ENCODE peak calls at places on chromosome 2, in eight cellular contexts. H is HepG2, U is GM12891, G is sigmoid colon, O is SK-N-SH, K is prostate gland, L is H1, D is Panc1. R is an unnamed sample.

GRCh38 chr2:140311905-140312304 is 1531.7 kb upstream of the NXPH2 start:
- DNase-seq in D (no peak), L (no peak), O (no peak), K (no peak), H (no peak), G (no peak), U (no peak), R (no peak)

GRCh38 chr2:19378939-19379338 is 20.5 kb upstream of the OSR1 start:
- DNase-seq in G (no peak), U (no peak), K (no peak), O (no peak), D (no peak), L (no peak), H (no peak), R (no peak)

GRCh38 chr2:224027070-224027469 is 12.0 kb downstream of the SERPINE2 start:
- DNase-seq in K (no peak), G (no peak), L (peak), D (no peak), H (no peak), U (no peak), O (no peak), R (no peak)

GRCh38 chr2:110116033-110116710 is 550 bp upstream of the MALL start:
- DNase-seq in L (peak), K (no peak), O (peak), D (no peak), H (no peak), G (no peak), U (no peak), R (no peak)

GRCh38 chr2:52064234-52064633 is 1032.3 kb upstream of the NRXN1 start:
- DNase-seq in L (no peak), D (no peak), G (no peak), O (no peak), U (no peak), H (no peak), K (no peak), R (no peak)

GRCh38 chr2:172173307-172173706 is 70.6 kb upstream of the DLX2 start:
- DNase-seq in G (no peak), L (no peak), U (no peak), O (no peak), H (no peak), K (no peak), D (no peak), R (no peak)

GRCh38 chr2:28274911-28275685 is 117.6 kb upstream of the FOSL2 start:
- DNase-seq in U (no peak), L (no peak), H (no peak), G (no peak), K (no peak), O (no peak), D (no peak), R (no peak)

GRCh38 chr2:128714861-128715312 is 396.2 kb upstream of the HS6ST1 start:
- DNase-seq in G (no peak), D (no peak), H (no peak), K (no peak), O (no peak), L (peak), U (no peak), R (no peak)

GRCh38 chr2:85887566-85888019 is 1.2 kb downstream of the ST3GAL5 start:
- DNase-seq in H (no peak), D (no peak), O (peak), G (peak), K (peak), L (no peak), U (peak), R (peak)

GRCh38 chr2:119028327-119029174 is 86.6 kb downstream of the MARCO start:
- DNase-seq in G (no peak), H (peak), D (peak), L (peak), U (no peak), O (peak), K (peak), R (peak)

GRCh38 chr2:138763971-138764370 is 16.2 kb downstream of the NXPH2 start:
- DNase-seq in L (no peak), U (no peak), K (no peak), G (no peak), D (no peak), O (no peak), H (no peak), R (no peak)

GRCh38 chr2:12604248-12604801 is 112.4 kb upstream of the TRIB2 start:
- DNase-seq in U (no peak), K (no peak), O (no peak), H (no peak), D (no peak), G (no peak), L (no peak), R (no peak)

GRCh38 chr2:46364797-46365457 is 67.7 kb downstream of the EPAS1 start:
- DNase-seq in U (peak), O (peak), H (peak), G (no peak), L (no peak), K (peak), D (peak), R (no peak)

GRCh38 chr2:68391099-68391498 is 26.0 kb downstream of the PLEK start:
- DNase-seq in U (no peak), G (no peak), K (no peak), O (no peak), L (no peak), D (no peak), H (no peak), R (no peak)
- TF ChIP-seq POLR2AphosphoS5 in U (no peak), G (no peak), K (no peak), O (no peak), L (no peak), D (no peak), H (no peak), R (no peak)

DNA sequence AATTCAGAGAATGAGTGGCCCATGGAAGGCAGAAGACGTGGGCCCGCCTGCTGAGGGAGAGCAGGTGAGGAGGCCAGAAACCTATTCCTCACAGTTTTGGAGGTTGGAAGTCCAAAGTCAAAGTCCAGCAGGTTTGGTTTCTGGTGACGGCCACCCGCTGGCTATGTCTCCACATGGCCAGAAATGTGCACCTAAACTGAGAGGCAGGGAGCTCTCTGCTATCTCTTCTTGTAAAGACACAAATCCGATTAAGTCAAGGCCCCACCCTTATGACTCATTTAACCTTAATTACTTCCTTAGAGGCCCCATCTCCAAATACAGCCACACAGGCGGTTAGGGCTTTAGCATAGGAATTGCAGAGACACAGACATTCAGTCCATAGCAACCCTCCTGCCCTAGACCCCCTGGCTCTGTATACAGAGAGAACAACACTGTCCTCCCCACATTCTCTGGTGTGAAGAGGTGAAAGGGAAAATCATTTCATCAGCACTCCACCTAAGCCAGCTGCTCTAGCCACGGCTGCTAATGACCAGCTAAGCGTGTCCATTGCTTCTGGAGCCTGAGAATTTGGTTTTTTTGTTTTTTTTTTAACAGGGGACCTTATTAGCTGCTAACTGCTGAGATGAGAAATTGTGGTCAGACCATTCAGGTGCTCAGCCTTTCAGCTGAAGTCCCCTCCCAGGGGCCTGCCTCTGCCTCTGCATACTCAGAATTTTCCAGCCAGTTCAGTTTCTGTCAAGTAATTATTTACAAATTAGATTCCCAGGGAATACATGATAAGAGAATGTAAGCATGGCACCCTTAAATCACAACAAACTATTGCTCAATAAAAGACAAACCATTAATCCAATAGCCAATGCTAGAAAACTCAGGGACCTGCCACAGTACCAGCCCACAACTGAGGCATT is 368.7 kb upstream of the ID2 start:
- DNase-seq in D (no peak), U (peak), G (no peak), L (peak), O (no peak), K (no peak), H (no peak), R (no peak)
- TF ChIP-seq POLR2AphosphoS5 in D (no peak), U (no peak), G (no peak), L (no peak), O (no peak), K (no peak), H (no peak), R (no peak)

DNA sequence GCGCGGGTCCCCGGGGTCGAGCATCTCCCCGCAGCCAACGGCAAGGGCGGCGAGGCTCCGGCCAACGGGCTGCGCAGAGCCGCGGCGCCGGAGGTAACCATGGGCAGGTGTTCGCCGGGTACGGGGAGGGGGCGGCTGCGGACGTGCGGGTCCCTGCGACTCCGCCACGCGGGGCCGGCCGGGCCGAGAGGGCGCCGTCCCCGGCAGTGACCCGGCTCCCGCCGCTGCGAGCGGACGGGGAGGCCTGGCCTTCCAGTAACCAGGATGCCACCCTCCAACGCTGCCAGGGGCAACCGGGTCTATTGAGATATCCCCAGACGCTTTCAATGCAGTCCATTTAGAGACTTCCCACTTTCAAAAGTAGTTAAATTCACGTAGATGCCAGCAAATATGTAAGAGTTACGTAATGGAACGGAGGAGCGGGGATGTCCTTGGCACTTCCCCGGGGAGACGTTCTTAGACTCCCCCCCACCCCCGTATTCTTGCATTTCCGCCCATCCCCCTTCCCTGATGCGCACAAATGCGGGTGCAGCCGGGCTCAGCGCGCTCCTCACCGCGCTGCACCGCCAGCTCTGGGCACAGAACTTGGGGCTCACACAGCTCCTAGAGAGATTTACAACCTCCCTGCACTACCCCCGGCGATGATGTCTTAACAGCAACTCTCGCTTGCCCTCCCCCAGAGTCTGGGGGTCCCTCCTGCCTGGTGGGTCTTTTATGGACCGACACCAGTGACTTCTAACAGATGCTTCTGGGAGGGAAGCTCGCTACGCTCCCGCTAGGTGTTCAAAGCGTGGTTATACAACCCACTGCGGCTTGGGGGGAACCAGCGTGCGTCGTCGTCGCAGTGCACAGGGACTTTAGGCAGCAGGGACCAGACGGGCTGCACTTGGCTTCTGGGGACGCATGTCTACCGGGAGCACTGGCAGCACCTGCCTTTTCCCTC is 657 bp downstream of the SGPP2 start:
- DNase-seq in K (no peak), G (no peak), H (no peak), D (no peak), O (peak), L (peak), U (no peak), R (no peak)
- TF ChIP-seq POLR2AphosphoS5 in K (no peak), G (no peak), H (no peak), D (no peak), O (no peak), L (no peak), U (no peak), R (no peak)

GRCh38 chr2:235468978-235469694 is 24.7 kb upstream of the AGAP1 start:
- DNase-seq in U (no peak), L (no peak), H (no peak), O (no peak), G (peak), K (no peak), D (peak), R (peak)
- TF ChIP-seq POLR2AphosphoS5 in U (no peak), L (no peak), H (no peak), O (no peak), G (peak), K (no peak), D (no peak), R (no peak)

GRCh38 chr2:146413086-146413610 is 1431.7 kb upstream of the ACVR2A start:
- DNase-seq in L (no peak), O (no peak), D (no peak), H (no peak), K (no peak), G (no peak), U (no peak), R (no peak)

GRCh38 chr2:146417942-146418341 is 1426.9 kb upstream of the ACVR2A start:
- DNase-seq in U (no peak), G (no peak), D (no peak), H (no peak), O (no peak), K (no peak), L (no peak), R (no peak)

GRCh38 chr2:146415291-146415690 is 1429.5 kb upstream of the ACVR2A start:
- DNase-seq in O (no peak), H (no peak), D (no peak), L (no peak), G (no peak), K (no peak), U (no peak), R (no peak)

GRCh38 chr2:146414456-146414855 is 1430.4 kb upstream of the ACVR2A start:
- DNase-seq in G (no peak), D (no peak), U (no peak), L (no peak), O (no peak), K (no peak), H (no peak), R (no peak)

GRCh38 chr2:146412625-146413024 is 1432.2 kb upstream of the ACVR2A start:
- DNase-seq in D (no peak), O (no peak), G (no peak), L (peak), H (peak), U (no peak), K (no peak), R (no peak)
- TF ChIP-seq POLR2AphosphoS5 in D (no peak), O (no peak), G (no peak), L (no peak), H (no peak), U (no peak), K (no peak), R (no peak)

GRCh38 chr2:54572636-54573531 is 116.8 kb downstream of the SPTBN1 start:
- DNase-seq in K (no peak), U (no peak), D (no peak), G (no peak), O (no peak), L (no peak), H (no peak), R (no peak)
- TF ChIP-seq POLR2AphosphoS5 in K (no peak), U (peak), D (no peak), G (no peak), O (no peak), L (no peak), H (no peak), R (no peak)

GRCh38 chr2:226164512-226164911 is 635.1 kb downstream of the IRS1 start:
- DNase-seq in K (no peak), L (no peak), D (no peak), H (no peak), O (no peak), G (no peak), U (no peak), R (no peak)
- TF ChIP-seq POLR2AphosphoS5 in K (no peak), L (no peak), D (no peak), H (no peak), O (no peak), G (no peak), U (no peak), R (no peak)

GRCh38 chr2:64750817-64751285 is 97.1 kb upstream of the SERTAD2 start:
- DNase-seq in U (no peak), G (peak), L (peak), O (no peak), K (peak), H (peak), D (peak), R (peak)

GRCh38 chr2:64749446-64749845 is 95.7 kb upstream of the SERTAD2 start:
- DNase-seq in K (no peak), H (no peak), U (no peak), O (no peak), D (no peak), G (no peak), L (no peak), R (no peak)

GRCh38 chr2:64751286-64752260 is 97.9 kb upstream of the SERTAD2 start:
- DNase-seq in H (peak), K (peak), U (peak), D (no peak), O (peak), G (peak), L (peak), R (no peak)

GRCh38 chr2:64748561-64748960 is 94.8 kb upstream of the SERTAD2 start:
- DNase-seq in U (no peak), K (no peak), D (no peak), H (no peak), O (no peak), G (no peak), L (no peak), R (no peak)

DNA sequence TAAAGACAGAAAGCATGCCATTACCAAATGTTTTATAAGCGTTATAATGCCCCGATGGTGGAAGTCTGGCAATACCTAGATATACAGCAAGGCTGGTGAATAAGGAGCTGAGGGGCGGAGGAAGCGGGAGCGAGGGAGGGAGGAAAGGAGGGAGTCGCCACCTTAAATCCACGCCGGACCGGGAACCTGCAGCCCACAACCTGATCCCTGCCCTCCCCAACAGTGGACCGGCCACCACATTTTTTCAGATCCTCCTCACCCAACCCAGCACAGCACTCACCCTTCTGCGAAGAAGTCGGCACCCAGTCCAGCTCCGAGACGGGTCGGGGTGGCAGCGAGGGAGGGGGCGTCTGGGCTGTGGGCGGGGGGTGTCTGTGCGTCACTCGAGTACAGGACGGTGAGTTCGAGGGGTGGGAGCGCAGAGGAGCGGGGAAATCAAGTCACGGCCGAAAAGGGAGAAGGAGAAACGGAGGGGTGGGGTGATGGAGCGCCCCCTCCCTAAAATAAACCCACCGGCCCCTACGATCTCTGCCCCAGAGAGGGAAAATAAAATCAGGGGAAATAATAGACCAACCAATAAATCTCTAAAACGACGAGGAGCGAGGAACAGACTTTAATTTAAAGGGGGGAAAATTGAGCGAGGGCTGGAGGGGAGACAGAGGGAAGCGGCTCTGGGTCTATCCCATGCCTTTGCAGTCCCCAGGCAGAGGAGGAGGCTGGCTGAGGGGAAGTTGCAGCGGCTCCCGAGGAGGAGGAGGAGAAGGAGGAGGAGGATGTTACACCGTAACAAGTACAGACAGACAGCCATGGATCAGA is 96.5 kb upstream of the SERTAD2 start:
- DNase-seq in K (peak), G (peak), O (peak), U (no peak), D (no peak), L (peak), H (no peak), R (peak)
- TF ChIP-seq POLR2AphosphoS5 in K (no peak), G (peak), O (no peak), U (no peak), D (no peak), L (no peak), H (no peak), R (no peak)